ENCODE peak calls at places on chromosomes 16 and 17, in nine cellular contexts. C, A, T, U, R, Y, H, I and Q are unnamed samples.

GRCh38 chr17:35089846-35090193 is 26.3 kb upstream of the RFFL start:
- DNase-seq in C (no peak), A (no peak), T (peak), U (no peak), R (no peak), Y (no peak), H (no peak), I (no peak), Q (peak)

GRCh38 chr17:60959011-60959410 is 281.4 kb downstream of the BCAS3 start:
- DNase-seq in C (no peak), A (no peak), T (peak), U (no peak), R (no peak), Y (no peak), H (no peak), I (no peak), Q (no peak)

GRCh38 chr16:46859719-46860152 is 24.4 kb upstream of the GPT2 start:
- DNase-seq in C (no peak), A (no peak), T (peak), U (peak), R (no peak), Y (no peak), H (no peak), I (no peak), Q (no peak)

GRCh38 chr17:80984749-80985148 is 6.9 kb upstream of the CHMP6 start:
- DNase-seq in C (no peak), A (peak), T (peak), U (no peak), R (no peak), Y (peak), H (no peak), I (no peak), Q (no peak)

GRCh38 chr17:57531648-57532486 is 213.2 kb downstream of the CCDC182 start:
- DNase-seq in C (no peak), A (no peak), T (no peak), U (no peak), R (no peak), Y (no peak), H (no peak), I (no peak), Q (no peak)

GRCh38 chr16:47687694-47688093 is 226.6 kb downstream of the PHKB start:
- DNase-seq in C (no peak), A (no peak), T (peak), U (no peak), R (no peak), Y (no peak), H (no peak), I (no peak), Q (no peak)

GRCh38 chr17:76909971-76910760 is 42.0 kb downstream of the MGAT5B start:
- DNase-seq in C (no peak), A (no peak), T (peak), U (peak), R (no peak), Y (no peak), H (no peak), I (no peak), Q (no peak)

GRCh38 chr17:79027274-79027924 is 3.4 kb downstream of the C1QTNF1 start:
- DNase-seq in C (no peak), A (no peak), T (no peak), U (no peak), R (no peak), Y (no peak), H (no peak), I (no peak), Q (no peak)

GRCh38 chr16:30115238-30115637 is 1.9 kb upstream of the GDPD3 start:
- DNase-seq in C (no peak), A (no peak), T (no peak), U (peak), R (peak), Y (no peak), H (no peak), I (peak), Q (no peak)

GRCh38 chr17:76451480-76451879 is 1.5 kb downstream of the UBE2O start:
- DNase-seq in C (no peak), A (no peak), T (no peak), U (no peak), R (no peak), Y (no peak), H (no peak), I (no peak), Q (no peak)